ENCODE peak calls at places on chromosomes 5 and 9, in eight cellular contexts. L is CD4-positive, alpha-beta T cell; Y is activated T-helper 1 cell treated with anti-CD3 and anti-CD28 coated beads, Interleukin-12 subunit alpha, Interleukin-12 subunit beta, Interleukin-2, Interleukin-4 antibody, amounts not matched to agents 30 ng/mL and 10 ng/mL and 1 ng/mL, durations not matched to agents 14 hours and 24 hours and 36 hours; Z is posterior vena cava; X is midbrain; K is stimulated activated CD4-positive, alpha-beta T cell treated with anti-CD3 and anti-CD28 coated beads, Interleukin-15, amount 100 ng/mL, for 1 hour; Q is NCI-H1048; O is GM12864. U is an unnamed sample.

GRCh38 chr5:140324834-140325195 is 21.6 kb downstream of the HBEGF start:
- DNase-seq in Z (no peak), X (no peak), L (no peak), Y (no peak), O (no peak), Q (no peak), K (no peak), U (no peak)

GRCh38 chr5:132086277-132086794 is 12.7 kb downstream of the CSF2 start:
- DNase-seq in Z (peak; percentile 89), Q (no peak), L (no peak), Y (no peak), X (no peak), O (no peak), K (no peak), U (peak; percentile 94)

GRCh38 chr9:589723-590122 is 251.8 kb upstream of the DMRT1 start:
- DNase-seq in L (no peak), K (no peak), Z (no peak), Y (no peak), X (no peak), O (no peak), Q (no peak), U (peak; percentile 5)

GRCh38 chr9:30757723-30758122 is 1626.7 kb upstream of the ACO1 start:
- DNase-seq in O (no peak), Z (no peak), Q (no peak), K (no peak), L (no peak), Y (no peak), X (no peak), U (no peak)

GRCh38 chr5:172733179-172733973 is 37.6 kb downstream of the DUSP1 start:
- DNase-seq in Y (no peak), K (no peak), O (no peak), X (no peak), Q (no peak), Z (peak; percentile 95), L (no peak), U (peak; percentile 97)

GRCh38 chr5:150853560-150853959 is 7.2 kb downstream of the IRGM start:
- DNase-seq in L (no peak), Y (no peak), Z (no peak), X (no peak), Q (no peak), O (no peak), K (no peak), U (no peak)

GRCh38 chr5:114450516-114450909 is 88.6 kb downstream of the KCNN2 start:
- DNase-seq in Z (no peak), X (no peak), K (no peak), O (no peak), L (no peak), Y (no peak), Q (no peak), U (no peak)

GRCh38 chr5:137563646-137564474 is 64.7 kb upstream of the SPOCK1 start:
- DNase-seq in X (no peak), L (no peak), Q (no peak), K (no peak), Z (no peak), Y (no peak), O (no peak), U (peak; percentile 50)

U was measured in RWPE1.